ENCODE peak calls at places on chromosomes 7 and 10, in eight cellular contexts. One of them, this sample, is unnamed.

GRCh38 chr7:154409703-154410311 is 357.6 kb downstream of the DPP6 start:
- DNase-seq in ovary: no peak
- DNase-seq in adrenal gland: no peak
- DNase-seq in suprapubic skin: no peak
- DNase-seq in GM12892: no peak
- DNase-seq in right lobe of liver: no peak
- DNase-seq in IMR-90: no peak
- DNase-seq in sigmoid colon: no peak
- DNase-seq in this sample: no peak

GRCh38 chr10:3067045-3067858 is at the start of gene PFKP:
- DNase-seq in right lobe of liver: peak
- DNase-seq in ovary: no peak
- DNase-seq in adrenal gland: peak
- DNase-seq in suprapubic skin: no peak
- DNase-seq in IMR-90: no peak
- DNase-seq in GM12892: peak
- DNase-seq in sigmoid colon: peak
- DNase-seq in this sample: peak

GRCh38 chr10:121927361-121927840 is 430 bp downstream of the ATE1 start:
- DNase-seq in GM12892: peak
- DNase-seq in IMR-90: peak
- DNase-seq in right lobe of liver: peak
- DNase-seq in ovary: peak
- DNase-seq in adrenal gland: peak
- DNase-seq in suprapubic skin: peak
- DNase-seq in sigmoid colon: peak
- DNase-seq in this sample: peak

GRCh38 chr10:62582804-62583208 is 208.6 kb downstream of the ZNF365 start:
- DNase-seq in adrenal gland: peak
- DNase-seq in IMR-90: peak
- DNase-seq in right lobe of liver: peak
- DNase-seq in sigmoid colon: peak
- DNase-seq in suprapubic skin: peak
- DNase-seq in GM12892: no peak
- DNase-seq in ovary: no peak
- DNase-seq in this sample: peak

GRCh38 chr10:8137272-8137680 is 82.8 kb downstream of the GATA3 start:
- DNase-seq in ovary: no peak
- DNase-seq in GM12892: no peak
- DNase-seq in right lobe of liver: no peak
- DNase-seq in IMR-90: no peak
- DNase-seq in adrenal gland: no peak
- DNase-seq in suprapubic skin: no peak
- DNase-seq in sigmoid colon: no peak
- DNase-seq in this sample: no peak

GRCh38 chr7:30285067-30285530 is 702 bp downstream of the ZNRF2 start:
- DNase-seq in adrenal gland: peak
- DNase-seq in sigmoid colon: peak
- DNase-seq in right lobe of liver: no peak
- DNase-seq in IMR-90: peak
- DNase-seq in GM12892: peak
- DNase-seq in ovary: no peak
- DNase-seq in suprapubic skin: no peak
- DNase-seq in this sample: peak

GRCh38 chr7:87354749-87355148 is 9.3 kb downstream of the CROT start:
- DNase-seq in IMR-90: peak
- DNase-seq in right lobe of liver: no peak
- DNase-seq in suprapubic skin: no peak
- DNase-seq in adrenal gland: no peak
- DNase-seq in sigmoid colon: no peak
- DNase-seq in GM12892: no peak
- DNase-seq in ovary: no peak
- DNase-seq in this sample: no peak

GRCh38 chr7:39228946-39229345 is 251.2 kb downstream of the POU6F2 start:
- DNase-seq in right lobe of liver: no peak
- DNase-seq in ovary: no peak
- DNase-seq in IMR-90: peak
- DNase-seq in GM12892: no peak
- DNase-seq in sigmoid colon: no peak
- DNase-seq in suprapubic skin: no peak
- DNase-seq in adrenal gland: no peak
- DNase-seq in this sample: peak

GRCh38 chr10:18261063-18261462 is 120.8 kb downstream of the CACNB2 start:
- DNase-seq in adrenal gland: no peak
- DNase-seq in IMR-90: no peak
- DNase-seq in suprapubic skin: no peak
- DNase-seq in GM12892: no peak
- DNase-seq in sigmoid colon: no peak
- DNase-seq in right lobe of liver: no peak
- DNase-seq in ovary: no peak
- DNase-seq in this sample: no peak

GRCh38 chr10:81200801-81201200 is 663.1 kb downstream of the SH2D4B start:
- DNase-seq in GM12892: no peak
- DNase-seq in right lobe of liver: no peak
- DNase-seq in ovary: no peak
- DNase-seq in IMR-90: no peak
- DNase-seq in suprapubic skin: no peak
- DNase-seq in sigmoid colon: no peak
- DNase-seq in adrenal gland: no peak
- DNase-seq in this sample: no peak

GRCh38 chr7:8303904-8304528 is 42.0 kb upstream of the ICA1 start:
- DNase-seq in suprapubic skin: no peak
- DNase-seq in adrenal gland: no peak
- DNase-seq in GM12892: no peak
- DNase-seq in IMR-90: no peak
- DNase-seq in right lobe of liver: no peak
- DNase-seq in ovary: no peak
- DNase-seq in sigmoid colon: no peak
- DNase-seq in this sample: no peak

GRCh38 chr7:35316549-35316948 is 62.6 kb upstream of the TBX20 start:
- DNase-seq in adrenal gland: no peak
- DNase-seq in right lobe of liver: no peak
- DNase-seq in suprapubic skin: no peak
- DNase-seq in sigmoid colon: no peak
- DNase-seq in ovary: no peak
- DNase-seq in IMR-90: no peak
- DNase-seq in GM12892: no peak
- DNase-seq in this sample: no peak

GRCh38 chr7:95511716-95512260 is 26.0 kb downstream of the ASB4 start:
- DNase-seq in suprapubic skin: peak
- DNase-seq in ovary: peak
- DNase-seq in IMR-90: peak
- DNase-seq in adrenal gland: peak
- DNase-seq in right lobe of liver: peak
- DNase-seq in sigmoid colon: peak
- DNase-seq in GM12892: no peak
- DNase-seq in this sample: peak

GRCh38 chr10:33900591-33900990 is 566.1 kb upstream of the NRP1 start:
- DNase-seq in sigmoid colon: no peak
- DNase-seq in suprapubic skin: no peak
- DNase-seq in IMR-90: peak
- DNase-seq in adrenal gland: no peak
- DNase-seq in right lobe of liver: no peak
- DNase-seq in ovary: no peak
- DNase-seq in GM12892: no peak
- DNase-seq in this sample: no peak

GRCh38 chr7:36794689-36795088 is 70.4 kb upstream of the AOAH start:
- DNase-seq in ovary: no peak
- DNase-seq in GM12892: no peak
- DNase-seq in suprapubic skin: no peak
- DNase-seq in right lobe of liver: no peak
- DNase-seq in sigmoid colon: no peak
- DNase-seq in adrenal gland: no peak
- DNase-seq in IMR-90: no peak
- DNase-seq in this sample: no peak

GRCh38 chr7:95213148-95213547 is 111.2 kb downstream of the PON1 start:
- DNase-seq in GM12892: no peak
- DNase-seq in adrenal gland: no peak
- DNase-seq in ovary: no peak
- DNase-seq in IMR-90: no peak
- DNase-seq in suprapubic skin: no peak
- DNase-seq in right lobe of liver: no peak
- DNase-seq in sigmoid colon: no peak
- DNase-seq in this sample: no peak

GRCh38 chr7:116021237-116021636 is 9.3 kb downstream of the TFEC start:
- DNase-seq in right lobe of liver: no peak
- DNase-seq in adrenal gland: no peak
- DNase-seq in IMR-90: no peak
- DNase-seq in ovary: no peak
- DNase-seq in GM12892: no peak
- DNase-seq in suprapubic skin: no peak
- DNase-seq in sigmoid colon: no peak
- DNase-seq in this sample: no peak

GRCh38 chr7:16811555-16811954 is 6.8 kb upstream of the AGR2 start:
- DNase-seq in right lobe of liver: no peak
- DNase-seq in ovary: no peak
- DNase-seq in IMR-90: peak
- DNase-seq in suprapubic skin: no peak
- DNase-seq in GM12892: no peak
- DNase-seq in adrenal gland: no peak
- DNase-seq in sigmoid colon: no peak
- DNase-seq in this sample: no peak

GRCh38 chr10:23310443-23310842 is 34.2 kb downstream of the C10orf67 start:
- DNase-seq in adrenal gland: no peak
- DNase-seq in sigmoid colon: no peak
- DNase-seq in ovary: no peak
- DNase-seq in right lobe of liver: no peak
- DNase-seq in GM12892: no peak
- DNase-seq in IMR-90: no peak
- DNase-seq in suprapubic skin: no peak
- DNase-seq in this sample: no peak

GRCh38 chr7:119994928-119995327 is 278.0 kb upstream of the KCND2 start:
- DNase-seq in ovary: no peak
- DNase-seq in GM12892: no peak
- DNase-seq in right lobe of liver: no peak
- DNase-seq in adrenal gland: no peak
- DNase-seq in suprapubic skin: no peak
- DNase-seq in IMR-90: no peak
- DNase-seq in sigmoid colon: no peak
- DNase-seq in this sample: no peak

GRCh38 chr10:3213758-3214545 is 41.4 kb upstream of the PITRM1 start:
- DNase-seq in sigmoid colon: peak
- DNase-seq in adrenal gland: no peak
- DNase-seq in ovary: no peak
- DNase-seq in right lobe of liver: no peak
- DNase-seq in suprapubic skin: no peak
- DNase-seq in GM12892: no peak
- DNase-seq in IMR-90: no peak
- DNase-seq in this sample: no peak

DNA sequence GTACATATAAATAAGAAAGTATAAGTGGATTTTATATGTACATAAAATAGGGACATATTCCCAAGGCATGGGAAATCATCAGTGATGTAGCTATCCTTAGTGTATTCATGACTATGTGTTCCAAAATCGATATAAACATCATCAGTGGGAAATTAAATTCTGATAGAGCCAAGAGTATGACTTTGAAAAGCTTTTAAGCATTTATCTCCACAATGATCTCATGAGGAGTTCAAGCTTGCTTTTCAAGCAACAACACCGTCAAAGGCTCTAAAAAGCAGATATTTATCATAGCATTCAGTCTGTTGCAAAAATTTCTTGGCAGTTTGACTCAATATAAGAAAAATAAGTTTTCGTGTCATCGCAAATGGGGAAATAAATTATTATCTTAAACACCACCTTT is 14.5 kb upstream of the NEBL start:
- DNase-seq in right lobe of liver: no peak
- DNase-seq in adrenal gland: no peak
- DNase-seq in GM12892: no peak
- DNase-seq in IMR-90: no peak
- DNase-seq in ovary: no peak
- DNase-seq in suprapubic skin: no peak
- DNase-seq in sigmoid colon: no peak
- DNase-seq in this sample: no peak
- TF ChIP-seq POLR2A in right lobe of liver: no peak
- TF ChIP-seq POLR2A in adrenal gland: no peak
- TF ChIP-seq POLR2A in GM12892: no peak
- TF ChIP-seq POLR2A in IMR-90: no peak
- TF ChIP-seq POLR2A in ovary: no peak
- TF ChIP-seq POLR2A in suprapubic skin: no peak
- TF ChIP-seq POLR2A in sigmoid colon: no peak
- TF ChIP-seq POLR2A in this sample: no peak

GRCh38 chr10:43202657-43203490 is 64.0 kb downstream of the RASGEF1A start:
- DNase-seq in sigmoid colon: no peak
- DNase-seq in suprapubic skin: peak
- DNase-seq in adrenal gland: peak
- DNase-seq in GM12892: peak
- DNase-seq in right lobe of liver: peak
- DNase-seq in ovary: peak
- DNase-seq in IMR-90: no peak
- DNase-seq in this sample: no peak

GRCh38 chr10:43202224-43202656 is 64.0 kb downstream of the CSGALNACT2 start:
- DNase-seq in sigmoid colon: peak
- DNase-seq in suprapubic skin: peak
- DNase-seq in right lobe of liver: no peak
- DNase-seq in adrenal gland: peak
- DNase-seq in ovary: no peak
- DNase-seq in IMR-90: no peak
- DNase-seq in GM12892: peak
- DNase-seq in this sample: no peak

GRCh38 chr10:43204394-43204942 is 62.4 kb downstream of the RASGEF1A start:
- DNase-seq in suprapubic skin: no peak
- DNase-seq in GM12892: no peak
- DNase-seq in right lobe of liver: no peak
- DNase-seq in ovary: no peak
- DNase-seq in IMR-90: no peak
- DNase-seq in adrenal gland: peak
- DNase-seq in sigmoid colon: peak
- DNase-seq in this sample: no peak

GRCh38 chr10:43204943-43205671 is 61.8 kb downstream of the RASGEF1A start:
- DNase-seq in GM12892: peak
- DNase-seq in adrenal gland: peak
- DNase-seq in ovary: no peak
- DNase-seq in right lobe of liver: peak
- DNase-seq in sigmoid colon: peak
- DNase-seq in IMR-90: peak
- DNase-seq in suprapubic skin: peak
- DNase-seq in this sample: peak

GRCh38 chr10:43203491-43204393 is 63.1 kb downstream of the RASGEF1A start:
- DNase-seq in adrenal gland: peak
- DNase-seq in right lobe of liver: no peak
- DNase-seq in ovary: peak
- DNase-seq in IMR-90: no peak
- DNase-seq in GM12892: peak
- DNase-seq in suprapubic skin: peak
- DNase-seq in sigmoid colon: peak
- DNase-seq in this sample: peak
- TF ChIP-seq POLR2A in adrenal gland: no peak
- TF ChIP-seq POLR2A in right lobe of liver: no peak
- TF ChIP-seq POLR2A in ovary: no peak
- TF ChIP-seq POLR2A in IMR-90: no peak
- TF ChIP-seq POLR2A in GM12892: no peak
- TF ChIP-seq POLR2A in suprapubic skin: no peak
- TF ChIP-seq POLR2A in sigmoid colon: no peak
- TF ChIP-seq POLR2A in this sample: no peak

GRCh38 chr10:55519264-55519663 is 718.2 kb upstream of the PCDH15 start:
- DNase-seq in suprapubic skin: no peak
- DNase-seq in ovary: no peak
- DNase-seq in right lobe of liver: no peak
- DNase-seq in GM12892: no peak
- DNase-seq in adrenal gland: no peak
- DNase-seq in IMR-90: no peak
- DNase-seq in sigmoid colon: no peak
- DNase-seq in this sample: no peak
- TF ChIP-seq POLR2A in suprapubic skin: no peak
- TF ChIP-seq POLR2A in ovary: no peak
- TF ChIP-seq POLR2A in right lobe of liver: no peak
- TF ChIP-seq POLR2A in GM12892: no peak
- TF ChIP-seq POLR2A in adrenal gland: no peak
- TF ChIP-seq POLR2A in IMR-90: no peak
- TF ChIP-seq POLR2A in sigmoid colon: no peak
- TF ChIP-seq POLR2A in this sample: no peak

GRCh38 chr10:132676193-132676891 is 109.6 kb downstream of the NKX6-2 start:
- DNase-seq in ovary: no peak
- DNase-seq in suprapubic skin: peak
- DNase-seq in GM12892: no peak
- DNase-seq in IMR-90: no peak
- DNase-seq in adrenal gland: no peak
- DNase-seq in sigmoid colon: peak
- DNase-seq in right lobe of liver: peak
- DNase-seq in this sample: no peak
- TF ChIP-seq POLR2A in ovary: no peak
- TF ChIP-seq POLR2A in suprapubic skin: no peak
- TF ChIP-seq POLR2A in GM12892: no peak
- TF ChIP-seq POLR2A in IMR-90: no peak
- TF ChIP-seq POLR2A in adrenal gland: no peak
- TF ChIP-seq POLR2A in sigmoid colon: no peak
- TF ChIP-seq POLR2A in right lobe of liver: peak
- TF ChIP-seq POLR2A in this sample: no peak

This sample was measured in H54.